ENCODE peak calls at places on chromosomes 4 and X, in seven cellular contexts. One of them, this sample, is unnamed.

GRCh38 chr4:88599714-88600113 is 7.4 kb downstream of the HERC3 start:
- DNase-seq in tibial nerve: no peak
- DNase-seq in transverse colon: no peak
- DNase-seq in upper lobe of left lung: no peak
- DNase-seq in ovary: no peak
- DNase-seq in A549: no peak
- DNase-seq in GM12892: no peak
- DNase-seq in this sample: no peak

GRCh38 chrX:118183606-118184005 is 67.0 kb upstream of the KLHL13 start:
- DNase-seq in GM12892: no peak
- DNase-seq in transverse colon: no peak
- DNase-seq in upper lobe of left lung: no peak
- DNase-seq in A549: no peak
- DNase-seq in ovary: no peak
- DNase-seq in tibial nerve: no peak
- DNase-seq in this sample: no peak

GRCh38 chr4:183729430-183730328 is 70.6 kb downstream of the TRAPPC11 start:
- DNase-seq in tibial nerve: no peak
- DNase-seq in A549: no peak
- DNase-seq in ovary: no peak
- DNase-seq in transverse colon: no peak
- DNase-seq in GM12892: no peak
- DNase-seq in upper lobe of left lung: no peak
- DNase-seq in this sample: peak

GRCh38 chrX:30530591-30530990 is 47.0 kb downstream of the TASL start:
- DNase-seq in transverse colon: no peak
- DNase-seq in tibial nerve: no peak
- DNase-seq in GM12892: no peak
- DNase-seq in ovary: no peak
- DNase-seq in upper lobe of left lung: no peak
- DNase-seq in A549: no peak
- DNase-seq in this sample: no peak

GRCh38 chr4:173573286-173573685 is 43.3 kb upstream of the HAND2 start:
- DNase-seq in tibial nerve: no peak
- DNase-seq in A549: no peak
- DNase-seq in upper lobe of left lung: no peak
- DNase-seq in GM12892: no peak
- DNase-seq in transverse colon: no peak
- DNase-seq in ovary: no peak
- DNase-seq in this sample: no peak

GRCh38 chr4:32589853-32590252 is 1869.7 kb downstream of the PCDH7 start:
- DNase-seq in ovary: no peak
- DNase-seq in A549: no peak
- DNase-seq in tibial nerve: no peak
- DNase-seq in upper lobe of left lung: no peak
- DNase-seq in GM12892: no peak
- DNase-seq in transverse colon: no peak
- DNase-seq in this sample: no peak

GRCh38 chrX:69615323-69615722 is 590 bp upstream of the EDA start:
- DNase-seq in tibial nerve: no peak
- DNase-seq in ovary: peak
- DNase-seq in transverse colon: no peak
- DNase-seq in GM12892: no peak
- DNase-seq in upper lobe of left lung: no peak
- DNase-seq in A549: no peak
- DNase-seq in this sample: no peak

GRCh38 chrX:71378752-71379151 is 12.6 kb downstream of the TAF1 start:
- DNase-seq in GM12892: no peak
- DNase-seq in tibial nerve: no peak
- DNase-seq in upper lobe of left lung: no peak
- DNase-seq in A549: no peak
- DNase-seq in transverse colon: no peak
- DNase-seq in ovary: no peak
- DNase-seq in this sample: no peak

GRCh38 chr4:3176625-3177229 is 72.2 kb upstream of the MSANTD1 start:
- DNase-seq in tibial nerve: no peak
- DNase-seq in ovary: no peak
- DNase-seq in A549: no peak
- DNase-seq in upper lobe of left lung: no peak
- DNase-seq in transverse colon: no peak
- DNase-seq in GM12892: no peak
- DNase-seq in this sample: no peak

GRCh38 chr4:113300384-113301011 is 251.0 kb downstream of the ANK2 start:
- DNase-seq in upper lobe of left lung: no peak
- DNase-seq in GM12892: no peak
- DNase-seq in tibial nerve: no peak
- DNase-seq in A549: peak
- DNase-seq in ovary: no peak
- DNase-seq in transverse colon: no peak
- DNase-seq in this sample: peak

GRCh38 chr4:22385615-22386014 is 130.3 kb downstream of the ADGRA3 start:
- DNase-seq in ovary: no peak
- DNase-seq in GM12892: no peak
- DNase-seq in upper lobe of left lung: no peak
- DNase-seq in transverse colon: no peak
- DNase-seq in tibial nerve: no peak
- DNase-seq in A549: no peak
- DNase-seq in this sample: peak

GRCh38 chr4:956531-957230 is 16.7 kb downstream of the DGKQ start:
- DNase-seq in tibial nerve: no peak
- DNase-seq in A549: no peak
- DNase-seq in ovary: no peak
- DNase-seq in upper lobe of left lung: peak
- DNase-seq in GM12892: peak
- DNase-seq in transverse colon: no peak
- DNase-seq in this sample: no peak

GRCh38 chr4:25174674-25175073 is 14.4 kb upstream of the SEPSECS start:
- DNase-seq in GM12892: no peak
- DNase-seq in A549: no peak
- DNase-seq in transverse colon: no peak
- DNase-seq in tibial nerve: no peak
- DNase-seq in ovary: no peak
- DNase-seq in upper lobe of left lung: no peak
- DNase-seq in this sample: no peak

GRCh38 chr4:76292730-76293129 is 13.8 kb upstream of the STBD1 start:
- DNase-seq in tibial nerve: no peak
- DNase-seq in GM12892: no peak
- DNase-seq in ovary: no peak
- DNase-seq in transverse colon: no peak
- DNase-seq in upper lobe of left lung: no peak
- DNase-seq in A549: no peak
- DNase-seq in this sample: no peak

GRCh38 chrX:85026170-85026569 is 22.5 kb downstream of the APOOL start:
- DNase-seq in A549: no peak
- DNase-seq in transverse colon: no peak
- DNase-seq in GM12892: no peak
- DNase-seq in upper lobe of left lung: no peak
- DNase-seq in ovary: no peak
- DNase-seq in tibial nerve: no peak
- DNase-seq in this sample: no peak

GRCh38 chrX:30577362-30577961 is at the start of gene TASL:
- DNase-seq in A549: no peak
- DNase-seq in ovary: no peak
- DNase-seq in transverse colon: peak
- DNase-seq in upper lobe of left lung: no peak
- DNase-seq in tibial nerve: no peak
- DNase-seq in GM12892: peak
- DNase-seq in this sample: no peak

GRCh38 chr4:153809307-153809706 is 20.4 kb upstream of the SFRP2 start:
- DNase-seq in upper lobe of left lung: no peak
- DNase-seq in GM12892: no peak
- DNase-seq in A549: no peak
- DNase-seq in ovary: no peak
- DNase-seq in transverse colon: no peak
- DNase-seq in tibial nerve: no peak
- DNase-seq in this sample: no peak

GRCh38 chr4:74451214-74451661 is 6.3 kb downstream of the AREG start:
- DNase-seq in GM12892: no peak
- DNase-seq in A549: peak
- DNase-seq in ovary: no peak
- DNase-seq in tibial nerve: no peak
- DNase-seq in upper lobe of left lung: no peak
- DNase-seq in transverse colon: no peak
- DNase-seq in this sample: no peak

GRCh38 chrX:104105863-104106262 is 6.5 kb upstream of the ZCCHC18 start:
- DNase-seq in transverse colon: no peak
- DNase-seq in upper lobe of left lung: no peak
- DNase-seq in ovary: no peak
- DNase-seq in GM12892: no peak
- DNase-seq in tibial nerve: no peak
- DNase-seq in A549: no peak
- DNase-seq in this sample: no peak

GRCh38 chr4:12036450-12036849 is 607.8 kb upstream of the HS3ST1 start:
- DNase-seq in upper lobe of left lung: no peak
- DNase-seq in transverse colon: no peak
- DNase-seq in tibial nerve: no peak
- DNase-seq in A549: no peak
- DNase-seq in GM12892: no peak
- DNase-seq in ovary: no peak
- DNase-seq in this sample: no peak

GRCh38 chr4:116358633-116359222 is 726.6 kb downstream of the TRAM1L1 start:
- DNase-seq in GM12892: peak
- DNase-seq in tibial nerve: no peak
- DNase-seq in upper lobe of left lung: no peak
- DNase-seq in A549: peak
- DNase-seq in transverse colon: peak
- DNase-seq in ovary: no peak
- DNase-seq in this sample: peak

GRCh38 chrX:49191033-49191871 is 5.1 kb upstream of the PRICKLE3 start:
- DNase-seq in GM12892: peak
- DNase-seq in tibial nerve: peak
- DNase-seq in ovary: peak
- DNase-seq in upper lobe of left lung: peak
- DNase-seq in transverse colon: peak
- DNase-seq in A549: peak
- DNase-seq in this sample: peak
- TF ChIP-seq POLR2A in GM12892: peak
- TF ChIP-seq POLR2A in tibial nerve: peak
- TF ChIP-seq POLR2A in ovary: peak
- TF ChIP-seq POLR2A in upper lobe of left lung: peak
- TF ChIP-seq POLR2A in transverse colon: peak
- TF ChIP-seq POLR2A in A549: peak
- TF ChIP-seq POLR2A in this sample: peak

DNA sequence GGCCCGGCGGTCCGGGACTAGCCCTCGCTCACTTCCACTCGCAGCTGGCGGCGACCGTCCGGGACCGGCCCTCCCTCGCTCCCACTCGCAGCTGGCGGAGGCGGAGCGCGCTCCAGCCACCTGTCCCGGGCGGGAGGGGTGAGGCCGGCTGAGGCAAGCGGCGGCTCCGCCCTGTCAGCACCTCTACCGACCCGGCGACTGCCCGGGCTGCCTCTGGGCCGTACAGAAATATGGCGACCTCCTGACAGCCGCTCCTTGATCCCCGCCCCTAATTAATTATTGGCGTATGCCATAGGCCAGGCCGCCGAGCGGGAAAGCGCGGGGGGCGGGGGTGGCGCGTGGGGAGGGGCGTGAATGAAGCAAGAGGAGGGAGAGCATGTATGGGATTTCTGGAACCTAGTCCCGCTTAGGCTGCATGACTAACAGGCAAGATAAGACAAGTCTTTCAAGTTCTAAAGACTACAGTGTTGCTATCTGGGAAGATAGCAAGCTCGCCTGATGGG is at the start of gene MORC4:
- DNase-seq in transverse colon: peak
- DNase-seq in A549: peak
- DNase-seq in ovary: peak
- DNase-seq in upper lobe of left lung: peak
- DNase-seq in tibial nerve: peak
- DNase-seq in GM12892: peak
- DNase-seq in this sample: peak
- TF ChIP-seq POLR2A in transverse colon: peak
- TF ChIP-seq POLR2A in A549: peak
- TF ChIP-seq POLR2A in ovary: peak
- TF ChIP-seq POLR2A in upper lobe of left lung: peak
- TF ChIP-seq POLR2A in tibial nerve: peak
- TF ChIP-seq POLR2A in GM12892: no peak
- TF ChIP-seq POLR2A in this sample: peak

GRCh38 chrX:37349131-37350033 is at the start of gene PRRG1:
- DNase-seq in upper lobe of left lung: peak
- DNase-seq in ovary: peak
- DNase-seq in transverse colon: peak
- DNase-seq in GM12892: no peak
- DNase-seq in tibial nerve: peak
- DNase-seq in A549: peak
- DNase-seq in this sample: peak
- TF ChIP-seq POLR2A in upper lobe of left lung: peak
- TF ChIP-seq POLR2A in ovary: peak
- TF ChIP-seq POLR2A in transverse colon: peak
- TF ChIP-seq POLR2A in GM12892: no peak
- TF ChIP-seq POLR2A in tibial nerve: peak
- TF ChIP-seq POLR2A in A549: peak
- TF ChIP-seq POLR2A in this sample: peak

DNA sequence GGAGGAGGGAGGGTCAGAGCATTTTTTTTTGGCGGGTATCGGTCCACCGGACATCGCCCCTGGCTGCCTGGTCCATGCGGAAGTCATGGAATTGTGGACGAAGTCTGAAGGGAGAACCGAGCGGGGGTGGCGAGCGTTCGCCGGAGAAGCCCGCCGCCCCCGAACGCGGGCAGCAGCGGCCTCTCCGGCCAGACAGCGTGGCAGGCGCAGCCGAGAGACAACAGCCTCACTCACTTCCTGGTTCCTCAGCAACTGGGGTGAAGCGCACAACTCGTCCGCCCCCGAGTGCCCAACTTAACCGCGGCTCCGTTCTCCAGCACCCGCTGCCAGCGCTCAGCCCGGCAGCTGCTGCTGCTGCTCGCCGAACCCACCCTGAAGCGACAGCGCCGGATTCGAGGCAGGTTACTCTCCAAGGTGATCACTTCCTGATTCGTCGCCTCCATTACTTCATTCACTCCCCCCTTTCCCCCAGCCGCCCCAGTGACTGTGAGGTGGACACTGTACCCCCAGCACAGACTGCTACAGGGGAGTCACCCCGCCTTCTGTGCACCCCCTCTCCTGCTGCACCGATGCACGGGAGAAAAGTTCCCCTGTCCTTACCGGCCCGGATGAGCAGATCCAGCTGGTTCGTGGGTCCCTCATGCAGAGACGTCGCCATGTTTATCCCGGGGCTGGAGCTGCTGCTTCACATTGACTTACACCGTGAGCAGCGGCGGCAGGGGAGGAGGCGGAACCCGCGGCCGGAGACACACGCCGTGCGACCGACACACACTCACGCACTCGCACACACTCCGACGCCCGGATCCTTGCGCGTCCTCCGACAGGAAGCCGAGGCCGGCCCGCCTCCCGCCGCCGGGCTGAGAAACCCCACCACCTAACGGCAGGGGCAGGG is 68.2 kb downstream of the NOCT start:
- DNase-seq in upper lobe of left lung: peak
- DNase-seq in tibial nerve: peak
- DNase-seq in A549: peak
- DNase-seq in GM12892: peak
- DNase-seq in transverse colon: peak
- DNase-seq in ovary: peak
- DNase-seq in this sample: peak
- TF ChIP-seq POLR2A in upper lobe of left lung: peak
- TF ChIP-seq POLR2A in tibial nerve: no peak
- TF ChIP-seq POLR2A in A549: peak
- TF ChIP-seq POLR2A in GM12892: peak
- TF ChIP-seq POLR2A in transverse colon: peak
- TF ChIP-seq POLR2A in ovary: no peak
- TF ChIP-seq POLR2A in this sample: peak